ENCODE peak calls at places on chromosomes 4 and X, in nine cellular contexts. R is nephron progenitor cell; T is stomach; Z is psoas muscle; Y is GM20000; A is right cardiac atrium; P is H54; I is effector memory CD4-positive, alpha-beta T cell; X is anterior cingulate cortex. V is an unnamed sample.

GRCh38 chr4:161817822-161818412 is 345.9 kb downstream of the FSTL5 start:
- DNase-seq in R (no peak), T (no peak), Z (no peak), Y (no peak), A (no peak), P (no peak), I (no peak), X (no peak), V (no peak)

GRCh38 chr4:8592366-8593267 is at the start of gene CPZ:
- DNase-seq in R (peak), T (no peak), Z (no peak), Y (no peak), A (no peak), P (no peak), I (no peak), X (no peak), V (peak)

GRCh38 chrX:13828392-13828791 is 11.5 kb upstream of the GPM6B start:
- DNase-seq in R (no peak), T (no peak), Z (no peak), Y (no peak), A (no peak), P (no peak), I (no peak), X (no peak), V (no peak)

GRCh38 chr4:11497212-11497806 is 68.6 kb upstream of the HS3ST1 start:
- DNase-seq in R (no peak), T (no peak), Z (no peak), Y (no peak), A (no peak), P (no peak), I (no peak), X (no peak), V (no peak)

GRCh38 chr4:85452073-85452764 is 22.7 kb upstream of the ARHGAP24 start:
- DNase-seq in R (no peak), T (no peak), Z (no peak), Y (no peak), A (no peak), P (no peak), I (no peak), X (no peak), V (no peak)

GRCh38 chrX:130082244-130083106 is 27.8 kb downstream of the ELF4 start:
- DNase-seq in R (no peak), T (peak), Z (peak), Y (peak), A (peak), P (no peak), I (peak), X (no peak), V (no peak)

GRCh38 chr4:76442807-76443206 is 7.8 kb downstream of the SHROOM3 start:
- DNase-seq in R (no peak), T (no peak), Z (no peak), Y (no peak), A (no peak), P (no peak), I (no peak), X (no peak), V (no peak)

GRCh38 chr4:57305836-57306235 is 195.7 kb upstream of the IGFBP7 start:
- DNase-seq in R (no peak), T (no peak), Z (no peak), Y (no peak), A (no peak), P (no peak), I (no peak), X (no peak), V (no peak)

GRCh38 chr4:87458913-87459312 is 36.5 kb downstream of the NUDT9 start:
- DNase-seq in R (no peak), T (no peak), Z (no peak), Y (no peak), A (no peak), P (no peak), I (no peak), X (no peak), V (no peak)

GRCh38 chr4:81685105-81685504 is 213.4 kb upstream of the RASGEF1B start:
- DNase-seq in R (no peak), T (no peak), Z (no peak), Y (no peak), A (no peak), P (no peak), I (no peak), X (no peak), V (no peak)

GRCh38 chr4:158285429-158286216 is 75.3 kb downstream of the TMEM144 start:
- DNase-seq in R (no peak), T (no peak), Z (no peak), Y (no peak), A (no peak), P (no peak), I (no peak), X (no peak), V (no peak)

GRCh38 chr4:155632314-155632713 is 34.3 kb upstream of the GUCY1A1 start:
- DNase-seq in R (no peak), T (no peak), Z (no peak), Y (no peak), A (no peak), P (no peak), I (no peak), X (no peak), V (no peak)

GRCh38 chrX:15815779-15816452 is 25.6 kb downstream of the ZRSR2 start:
- DNase-seq in R (peak), T (no peak), Z (no peak), Y (peak), A (no peak), P (no peak), I (no peak), X (no peak), V (peak)

GRCh38 chr4:8324640-8325239 is 55.2 kb downstream of the HTRA3 start:
- DNase-seq in R (no peak), T (peak), Z (no peak), Y (no peak), A (no peak), P (no peak), I (no peak), X (no peak), V (peak)

GRCh38 chr4:110876866-110877265 is 254.0 kb upstream of the PITX2 start:
- DNase-seq in R (no peak), T (no peak), Z (no peak), Y (no peak), A (no peak), P (no peak), I (no peak), X (no peak), V (no peak)

V was measured in EL.